ENCODE peak calls at places on chromosome 21, in ten cellular contexts. One of them, this sample, is unnamed.

GRCh38 chr21:17536381-17536780 is 23.5 kb downstream of the CXADR start:
- DNase-seq in stomach: no peak
- DNase-seq in OCI-LY7: no peak
- DNase-seq in pancreas: no peak
- DNase-seq in kidney: no peak
- DNase-seq in tibial nerve: no peak
- DNase-seq in NT2/D1: no peak
- DNase-seq in psoas muscle: no peak
- DNase-seq in HepG2: no peak
- DNase-seq in left ventricle myocardium inferior: no peak
- DNase-seq in this sample: no peak

GRCh38 chr21:32878654-32879053 is 107.1 kb upstream of the PAXBP1 start:
- DNase-seq in stomach: no peak
- DNase-seq in OCI-LY7: no peak
- DNase-seq in pancreas: no peak
- DNase-seq in kidney: no peak
- DNase-seq in tibial nerve: peak; percentile 48
- DNase-seq in NT2/D1: no peak
- DNase-seq in psoas muscle: no peak
- DNase-seq in HepG2: no peak
- DNase-seq in left ventricle myocardium inferior: no peak
- DNase-seq in this sample: no peak

GRCh38 chr21:32624726-32625125 is 12.5 kb upstream of the CFAP298 start:
- DNase-seq in stomach: no peak
- DNase-seq in OCI-LY7: no peak
- DNase-seq in pancreas: no peak
- DNase-seq in kidney: no peak
- DNase-seq in tibial nerve: no peak
- DNase-seq in NT2/D1: no peak
- DNase-seq in psoas muscle: no peak
- DNase-seq in HepG2: no peak
- DNase-seq in left ventricle myocardium inferior: no peak
- DNase-seq in this sample: no peak

GRCh38 chr21:17416139-17416538 is 96.7 kb upstream of the CXADR start:
- DNase-seq in stomach: no peak
- DNase-seq in OCI-LY7: no peak
- DNase-seq in pancreas: no peak
- DNase-seq in kidney: no peak
- DNase-seq in tibial nerve: no peak
- DNase-seq in NT2/D1: no peak
- DNase-seq in psoas muscle: no peak
- DNase-seq in HepG2: no peak
- DNase-seq in left ventricle myocardium inferior: no peak
- DNase-seq in this sample: no peak

GRCh38 chr21:40696246-40696645 is 150.7 kb downstream of the DSCAM start:
- DNase-seq in stomach: no peak
- DNase-seq in OCI-LY7: no peak
- DNase-seq in pancreas: no peak
- DNase-seq in kidney: no peak
- DNase-seq in tibial nerve: no peak
- DNase-seq in NT2/D1: no peak
- DNase-seq in psoas muscle: no peak
- DNase-seq in HepG2: no peak
- DNase-seq in left ventricle myocardium inferior: no peak
- DNase-seq in this sample: no peak

GRCh38 chr21:33848252-33848953 is 67.2 kb downstream of the ATP5PO start:
- DNase-seq in stomach: no peak
- DNase-seq in OCI-LY7: peak; percentile 14
- DNase-seq in pancreas: no peak
- DNase-seq in kidney: peak; percentile 91
- DNase-seq in tibial nerve: no peak
- DNase-seq in NT2/D1: no peak
- DNase-seq in psoas muscle: no peak
- DNase-seq in HepG2: no peak
- DNase-seq in left ventricle myocardium inferior: no peak
- DNase-seq in this sample: no peak

GRCh38 chr21:25568230-25568629 is 39.1 kb downstream of the MRPL39 start:
- DNase-seq in stomach: no peak
- DNase-seq in OCI-LY7: no peak
- DNase-seq in pancreas: no peak
- DNase-seq in kidney: peak; percentile 73
- DNase-seq in tibial nerve: no peak
- DNase-seq in NT2/D1: no peak
- DNase-seq in psoas muscle: no peak
- DNase-seq in HepG2: no peak
- DNase-seq in left ventricle myocardium inferior: peak; percentile 26
- DNase-seq in this sample: no peak

GRCh38 chr21:17386498-17386897 is 126.3 kb upstream of the CXADR start:
- DNase-seq in stomach: no peak
- DNase-seq in OCI-LY7: peak; percentile 35
- DNase-seq in pancreas: no peak
- DNase-seq in kidney: no peak
- DNase-seq in tibial nerve: no peak
- DNase-seq in NT2/D1: no peak
- DNase-seq in psoas muscle: no peak
- DNase-seq in HepG2: no peak
- DNase-seq in left ventricle myocardium inferior: no peak
- DNase-seq in this sample: no peak

GRCh38 chr21:14876464-14876863 is 188.3 kb downstream of the NRIP1 start:
- DNase-seq in stomach: no peak
- DNase-seq in OCI-LY7: no peak
- DNase-seq in pancreas: no peak
- DNase-seq in kidney: no peak
- DNase-seq in tibial nerve: no peak
- DNase-seq in NT2/D1: no peak
- DNase-seq in psoas muscle: no peak
- DNase-seq in HepG2: no peak
- DNase-seq in left ventricle myocardium inferior: no peak
- DNase-seq in this sample: no peak

GRCh38 chr21:38815060-38815405 is 9.3 kb downstream of the ETS2 start:
- DNase-seq in stomach: no peak
- DNase-seq in OCI-LY7: no peak
- DNase-seq in pancreas: no peak
- DNase-seq in kidney: no peak
- DNase-seq in tibial nerve: no peak
- DNase-seq in NT2/D1: no peak
- DNase-seq in psoas muscle: no peak
- DNase-seq in HepG2: no peak
- DNase-seq in left ventricle myocardium inferior: no peak
- DNase-seq in this sample: no peak
- H3K9me3 ChIP-seq in stomach: no peaks in the 10 kb centered on the region
- H3K9me3 ChIP-seq in OCI-LY7: no peaks in the 10 kb centered on the region
- H3K9me3 ChIP-seq in pancreas: no peaks in the 10 kb centered on the region
- H3K9me3 ChIP-seq in kidney: no peaks in the 10 kb centered on the region
- H3K9me3 ChIP-seq in tibial nerve: no peaks in the 10 kb centered on the region
- H3K9me3 ChIP-seq in NT2/D1: peaks cover 4% of the 10 kb centered on the region
- H3K9me3 ChIP-seq in psoas muscle: no peaks in the 10 kb centered on the region
- H3K9me3 ChIP-seq in HepG2: no peaks in the 10 kb centered on the region
- H3K9me3 ChIP-seq in left ventricle myocardium inferior: no peaks in the 10 kb centered on the region
- H3K9me3 ChIP-seq in this sample: no peaks in the 10 kb centered on the region

DNA sequence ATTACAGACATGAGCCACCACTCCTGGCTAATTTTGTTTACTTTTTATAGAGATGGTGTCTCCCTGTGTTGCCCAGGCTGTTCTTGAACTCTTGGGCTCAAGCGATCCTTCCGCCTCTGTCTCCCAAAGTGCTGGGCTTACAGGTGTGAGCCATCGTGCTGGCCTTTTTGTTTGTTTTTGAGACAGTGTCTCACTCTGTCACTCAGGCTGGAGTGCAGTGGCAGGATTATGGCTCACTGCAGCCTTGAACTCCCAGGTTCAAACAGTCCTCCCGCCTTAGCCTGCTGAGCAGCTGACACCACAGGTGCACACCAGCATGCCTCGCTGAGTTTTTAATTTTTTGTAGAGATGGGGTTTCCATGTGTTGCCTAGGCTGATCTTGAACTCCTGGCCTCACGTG is 49.1 kb downstream of the ADARB1 start:
- DNase-seq in stomach: no peak
- DNase-seq in OCI-LY7: peak; percentile 86
- DNase-seq in pancreas: no peak
- DNase-seq in kidney: no peak
- DNase-seq in tibial nerve: no peak
- DNase-seq in NT2/D1: no peak
- DNase-seq in psoas muscle: no peak
- DNase-seq in HepG2: peak; percentile 53
- DNase-seq in left ventricle myocardium inferior: no peak
- DNase-seq in this sample: no peak
- H3K4me3 ChIP-seq in stomach: no peak overlapping the region
- H3K4me3 ChIP-seq in OCI-LY7: no peak overlapping the region
- H3K4me3 ChIP-seq in pancreas: no peak overlapping the region
- H3K4me3 ChIP-seq in kidney: no peak overlapping the region
- H3K4me3 ChIP-seq in tibial nerve: no peak overlapping the region
- H3K4me3 ChIP-seq in NT2/D1: no peak overlapping the region
- H3K4me3 ChIP-seq in psoas muscle: no peak overlapping the region
- H3K4me3 ChIP-seq in HepG2: no peak overlapping the region
- H3K4me3 ChIP-seq in left ventricle myocardium inferior: no peak overlapping the region
- H3K4me3 ChIP-seq in this sample: no peak overlapping the region

GRCh38 chr21:37537391-37537996 is 170.9 kb downstream of the DYRK1A start:
- DNase-seq in stomach: no peak
- DNase-seq in OCI-LY7: no peak
- DNase-seq in pancreas: no peak
- DNase-seq in kidney: no peak
- DNase-seq in tibial nerve: no peak
- DNase-seq in NT2/D1: no peak
- DNase-seq in psoas muscle: no peak
- DNase-seq in HepG2: no peak
- DNase-seq in left ventricle myocardium inferior: no peak
- DNase-seq in this sample: no peak

GRCh38 chr21:37542512-37542911 is 175.9 kb downstream of the DYRK1A start:
- DNase-seq in stomach: no peak
- DNase-seq in OCI-LY7: no peak
- DNase-seq in pancreas: no peak
- DNase-seq in kidney: no peak
- DNase-seq in tibial nerve: no peak
- DNase-seq in NT2/D1: no peak
- DNase-seq in psoas muscle: no peak
- DNase-seq in HepG2: no peak
- DNase-seq in left ventricle myocardium inferior: no peak
- DNase-seq in this sample: no peak

GRCh38 chr21:37535672-37536071 is 169.1 kb downstream of the DYRK1A start:
- DNase-seq in stomach: no peak
- DNase-seq in OCI-LY7: no peak
- DNase-seq in pancreas: no peak
- DNase-seq in kidney: no peak
- DNase-seq in tibial nerve: no peak
- DNase-seq in NT2/D1: no peak
- DNase-seq in psoas muscle: no peak
- DNase-seq in HepG2: no peak
- DNase-seq in left ventricle myocardium inferior: no peak
- DNase-seq in this sample: no peak

GRCh38 chr21:37536616-37537278 is 170.2 kb downstream of the DYRK1A start:
- DNase-seq in stomach: no peak
- DNase-seq in OCI-LY7: no peak
- DNase-seq in pancreas: no peak
- DNase-seq in kidney: no peak
- DNase-seq in tibial nerve: no peak
- DNase-seq in NT2/D1: peak; percentile 32
- DNase-seq in psoas muscle: no peak
- DNase-seq in HepG2: no peak
- DNase-seq in left ventricle myocardium inferior: no peak
- DNase-seq in this sample: no peak

DNA sequence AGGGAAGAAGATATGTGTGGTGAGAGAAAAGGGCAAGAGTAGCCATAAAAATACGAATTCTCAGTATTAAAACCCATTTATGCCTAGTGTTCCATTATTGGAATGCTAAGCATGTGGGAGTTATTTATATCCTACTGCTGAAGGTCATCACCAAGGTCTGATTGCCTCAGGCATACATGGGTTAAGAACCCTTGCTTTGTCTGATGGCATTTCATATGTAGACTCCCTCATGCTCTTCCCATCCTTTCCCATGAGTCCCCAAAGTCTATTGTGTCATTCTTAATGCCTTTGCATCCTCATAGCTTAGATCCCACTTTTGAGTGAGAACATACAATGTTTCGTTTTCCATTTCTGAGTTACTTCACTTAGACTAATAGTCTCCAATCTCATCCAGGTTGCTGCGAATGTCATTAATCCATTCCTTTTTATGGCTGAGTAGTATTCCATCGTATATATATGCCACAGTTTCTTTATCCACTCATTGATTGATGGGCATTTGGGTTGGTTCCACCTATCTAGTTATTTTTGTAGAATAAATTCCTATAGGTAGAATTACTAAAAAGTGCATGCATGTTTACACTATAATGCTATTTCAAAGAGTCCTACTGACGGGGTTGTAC is 172.5 kb downstream of the DYRK1A start:
- DNase-seq in stomach: no peak
- DNase-seq in OCI-LY7: no peak
- DNase-seq in pancreas: no peak
- DNase-seq in kidney: no peak
- DNase-seq in tibial nerve: no peak
- DNase-seq in NT2/D1: no peak
- DNase-seq in psoas muscle: no peak
- DNase-seq in HepG2: peak; percentile 46
- DNase-seq in left ventricle myocardium inferior: no peak
- DNase-seq in this sample: no peak
- H3K9me3 ChIP-seq in stomach: peaks cover 15% of the 10 kb centered on the region
- H3K9me3 ChIP-seq in OCI-LY7: no peaks in the 10 kb centered on the region
- H3K9me3 ChIP-seq in pancreas: no peaks in the 10 kb centered on the region
- H3K9me3 ChIP-seq in kidney: peaks cover 4% of the 10 kb centered on the region
- H3K9me3 ChIP-seq in tibial nerve: no peaks in the 10 kb centered on the region
- H3K9me3 ChIP-seq in NT2/D1: peaks cover 45% of the 10 kb centered on the region
- H3K9me3 ChIP-seq in psoas muscle: peaks cover 12% of the 10 kb centered on the region
- H3K9me3 ChIP-seq in HepG2: no peaks in the 10 kb centered on the region
- H3K9me3 ChIP-seq in left ventricle myocardium inferior: peaks cover 44% of the 10 kb centered on the region
- H3K9me3 ChIP-seq in this sample: no peaks in the 10 kb centered on the region

GRCh38 chr21:36072453-36073167 is 2.8 kb downstream of the CBR1 start:
- DNase-seq in stomach: no peak
- DNase-seq in OCI-LY7: no peak
- DNase-seq in pancreas: no peak
- DNase-seq in kidney: no peak
- DNase-seq in tibial nerve: no peak
- DNase-seq in NT2/D1: no peak
- DNase-seq in psoas muscle: no peak
- DNase-seq in HepG2: no peak
- DNase-seq in left ventricle myocardium inferior: no peak
- DNase-seq in this sample: no peak

GRCh38 chr21:36068748-36069398 is 951 bp upstream of the CBR1 start:
- DNase-seq in stomach: no peak
- DNase-seq in OCI-LY7: no peak
- DNase-seq in pancreas: no peak
- DNase-seq in kidney: no peak
- DNase-seq in tibial nerve: no peak
- DNase-seq in NT2/D1: no peak
- DNase-seq in psoas muscle: no peak
- DNase-seq in HepG2: no peak
- DNase-seq in left ventricle myocardium inferior: no peak
- DNase-seq in this sample: no peak

GRCh38 chr21:36069713-36070573 is at the start of gene CBR1:
- DNase-seq in stomach: peak; percentile 95
- DNase-seq in OCI-LY7: peak; percentile 78
- DNase-seq in pancreas: peak; percentile 96
- DNase-seq in kidney: peak; percentile 98
- DNase-seq in tibial nerve: peak; percentile 74
- DNase-seq in NT2/D1: peak; percentile 52
- DNase-seq in psoas muscle: peak; percentile 95
- DNase-seq in HepG2: peak; percentile 72
- DNase-seq in left ventricle myocardium inferior: peak; percentile 96
- DNase-seq in this sample: peak; percentile 96

GRCh38 chr21:36073181-36073580 is 3.4 kb downstream of the CBR1 start:
- DNase-seq in stomach: peak; percentile 56
- DNase-seq in OCI-LY7: no peak
- DNase-seq in pancreas: no peak
- DNase-seq in kidney: no peak
- DNase-seq in tibial nerve: no peak
- DNase-seq in NT2/D1: no peak
- DNase-seq in psoas muscle: no peak
- DNase-seq in HepG2: peak; percentile 66
- DNase-seq in left ventricle myocardium inferior: no peak
- DNase-seq in this sample: no peak

GRCh38 chr21:36070999-36071398 is 1.2 kb downstream of the CBR1 start:
- DNase-seq in stomach: no peak
- DNase-seq in OCI-LY7: no peak
- DNase-seq in pancreas: no peak
- DNase-seq in kidney: no peak
- DNase-seq in tibial nerve: no peak
- DNase-seq in NT2/D1: no peak
- DNase-seq in psoas muscle: no peak
- DNase-seq in HepG2: no peak
- DNase-seq in left ventricle myocardium inferior: no peak
- DNase-seq in this sample: no peak
- H3K4me3 ChIP-seq in stomach: peak overlapping the region; percentile 79
- H3K4me3 ChIP-seq in OCI-LY7: no peak overlapping the region
- H3K4me3 ChIP-seq in pancreas: no peak overlapping the region
- H3K4me3 ChIP-seq in kidney: peak overlapping the region; percentile 18
- H3K4me3 ChIP-seq in tibial nerve: peak overlapping the region; percentile 8
- H3K4me3 ChIP-seq in NT2/D1: no peak overlapping the region
- H3K4me3 ChIP-seq in psoas muscle: peak overlapping the region; percentile 69
- H3K4me3 ChIP-seq in HepG2: no peak overlapping the region
- H3K4me3 ChIP-seq in left ventricle myocardium inferior: peak overlapping the region; percentile 89
- H3K4me3 ChIP-seq in this sample: peak overlapping the region; percentile 70

This sample was measured in right atrium auricular region.